ENCODE peak calls at places on chromosomes 12 and 14, in nine cellular contexts. X is endothelial cell, R is tibial artery, D is pancreas, W is fibroblast of pulmonary artery, U is astrocyte of the spinal cord, I is choroid plexus epithelial cell, P is lung, Z is lower lobe of right lung. Y is an unnamed sample.
A peak's percentile ranks its signal among the peaks of the same experiment; 100 is the strongest.

GRCh38 chr14:81219210-81219820 is 1.4 kb downstream of the GTF2A1 start:
- DNase-seq in X (peak; percentile 83), R (peak; percentile 95), D (peak; percentile 89), W (peak; percentile 99), U (peak; percentile 98), I (peak; percentile 99), P (peak; percentile 93), Z (peak; percentile 91), Y (peak; percentile 98)

GRCh38 chr12:31366104-31366621 is 40.2 kb upstream of the SINHCAF start:
- DNase-seq in X (no peak), R (no peak), D (no peak), W (no peak), U (no peak), I (no peak), P (no peak), Z (no peak), Y (no peak)

GRCh38 chr14:75570797-75571196 is 7.6 kb upstream of the FLVCR2 start:
- DNase-seq in X (no peak), R (no peak), D (no peak), W (no peak), U (no peak), I (no peak), P (no peak), Z (no peak), Y (no peak)

GRCh38 chr14:75450381-75451276 is 22.8 kb downstream of the JDP2 start:
- DNase-seq in X (no peak), R (no peak), D (peak; percentile 95), W (no peak), U (peak; percentile 35), I (peak; percentile 31), P (peak; percentile 75), Z (peak; percentile 62), Y (peak; percentile 84)

GRCh38 chr14:50407089-50407813 is 10.6 kb upstream of the CDKL1 start:
- DNase-seq in X (no peak), R (no peak), D (no peak), W (peak; percentile 26), U (no peak), I (peak; percentile 67), P (no peak), Z (no peak), Y (no peak)

GRCh38 chr12:109612975-109613502 is 39.4 kb downstream of the MVK start:
- DNase-seq in X (no peak), R (no peak), D (no peak), W (peak; percentile 36), U (peak; percentile 5), I (peak; percentile 41), P (no peak), Z (no peak), Y (peak; percentile 34)

GRCh38 chr14:75175677-75176141 is 703 bp downstream of the TMED10 start:
- DNase-seq in X (no peak), R (no peak), D (no peak), W (no peak), U (no peak), I (no peak), P (no peak), Z (no peak), Y (no peak)

GRCh38 chr14:63951429-63951828 is 98.6 kb downstream of the SYNE2 start:
- DNase-seq in X (no peak), R (no peak), D (no peak), W (no peak), U (no peak), I (no peak), P (no peak), Z (no peak), Y (no peak)

GRCh38 chr12:6059860-6060565 is 64.5 kb downstream of the VWF start:
- DNase-seq in X (no peak), R (no peak), D (no peak), W (no peak), U (no peak), I (no peak), P (no peak), Z (no peak), Y (no peak)

GRCh38 chr12:61993734-61994345 is 266.4 kb upstream of the USP15 start:
- DNase-seq in X (peak; percentile 15), R (no peak), D (no peak), W (peak; percentile 10), U (peak; percentile 13), I (peak; percentile 52), P (no peak), Z (no peak), Y (peak; percentile 67)

GRCh38 chr14:97153527-97153926 is 356.3 kb downstream of the VRK1 start:
- DNase-seq in X (no peak), R (no peak), D (no peak), W (no peak), U (no peak), I (no peak), P (no peak), Z (no peak), Y (no peak)

GRCh38 chr14:37708481-37708880 is 113.1 kb downstream of the TTC6 start:
- DNase-seq in X (no peak), R (no peak), D (no peak), W (no peak), U (peak; percentile 23), I (peak; percentile 59), P (no peak), Z (no peak), Y (no peak)

GRCh38 chr14:23123419-23123818 is 4.4 kb upstream of the CEBPE start:
- DNase-seq in X (no peak), R (no peak), D (peak; percentile 91), W (no peak), U (no peak), I (no peak), P (peak; percentile 75), Z (peak; percentile 75), Y (peak; percentile 84)

GRCh38 chr12:49501895-49502294 is 36.9 kb upstream of the KCNH3 start:
- DNase-seq in X (no peak), R (no peak), D (no peak), W (no peak), U (no peak), I (no peak), P (no peak), Z (no peak), Y (no peak)

GRCh38 chr14:103081951-103082350 is 2.1 kb upstream of the LBHD2 start:
- DNase-seq in X (no peak), R (no peak), D (no peak), W (no peak), U (no peak), I (no peak), P (no peak), Z (no peak), Y (no peak)

GRCh38 chr14:71931492-71932228 is 569 bp upstream of the RGS6 start:
- DNase-seq in X (peak; percentile 28), R (peak; percentile 29), D (no peak), W (no peak), U (no peak), I (peak; percentile 1), P (no peak), Z (peak; percentile 50), Y (peak; percentile 3)

GRCh38 chr14:76880432-76880831 is 54.2 kb downstream of the LRRC74A start:
- DNase-seq in X (no peak), R (no peak), D (no peak), W (no peak), U (no peak), I (peak; percentile 21), P (no peak), Z (no peak), Y (no peak)

DNA sequence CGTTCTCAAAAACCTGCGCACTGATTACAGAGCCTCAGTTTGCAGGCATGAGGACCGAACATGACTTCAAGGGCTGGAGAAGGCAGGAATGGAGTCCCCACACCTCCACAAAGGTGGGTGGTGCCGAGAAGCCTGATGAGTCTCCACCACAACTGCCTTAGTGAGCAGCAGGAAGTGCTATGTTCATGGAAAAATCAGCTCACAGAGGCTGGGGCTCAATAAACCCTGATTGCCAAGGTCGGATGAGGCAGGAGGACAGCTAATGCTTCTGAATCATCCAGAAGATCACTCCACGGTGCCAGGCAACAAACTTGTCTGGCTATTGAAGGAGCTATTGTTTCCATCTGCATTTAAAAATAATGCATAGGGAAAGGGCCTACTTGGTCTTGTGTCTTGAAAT is 31.1 kb downstream of the APPL2 start:
- DNase-seq in X (no peak), R (no peak), D (no peak), W (peak; percentile 68), U (peak; percentile 83), I (peak; percentile 54), P (no peak), Z (no peak), Y (no peak)
- TF ChIP-seq CTCF in X (no peak), R (no peak), D (no peak), W (no peak), U (no peak), I (no peak), P (no peak), Z (no peak), Y (no peak)

GRCh38 chr12:81329088-81329487 is 251.2 kb downstream of the ACSS3 start:
- DNase-seq in X (peak; percentile 30), R (no peak), D (no peak), W (peak; percentile 6), U (no peak), I (peak; percentile 35), P (no peak), Z (no peak), Y (peak; percentile 47)
- TF ChIP-seq CTCF in X (peak; percentile 72), R (no peak), D (no peak), W (peak; percentile 36), U (peak; percentile 45), I (peak; percentile 61), P (no peak), Z (peak; percentile 11), Y (peak; percentile 21)

DNA sequence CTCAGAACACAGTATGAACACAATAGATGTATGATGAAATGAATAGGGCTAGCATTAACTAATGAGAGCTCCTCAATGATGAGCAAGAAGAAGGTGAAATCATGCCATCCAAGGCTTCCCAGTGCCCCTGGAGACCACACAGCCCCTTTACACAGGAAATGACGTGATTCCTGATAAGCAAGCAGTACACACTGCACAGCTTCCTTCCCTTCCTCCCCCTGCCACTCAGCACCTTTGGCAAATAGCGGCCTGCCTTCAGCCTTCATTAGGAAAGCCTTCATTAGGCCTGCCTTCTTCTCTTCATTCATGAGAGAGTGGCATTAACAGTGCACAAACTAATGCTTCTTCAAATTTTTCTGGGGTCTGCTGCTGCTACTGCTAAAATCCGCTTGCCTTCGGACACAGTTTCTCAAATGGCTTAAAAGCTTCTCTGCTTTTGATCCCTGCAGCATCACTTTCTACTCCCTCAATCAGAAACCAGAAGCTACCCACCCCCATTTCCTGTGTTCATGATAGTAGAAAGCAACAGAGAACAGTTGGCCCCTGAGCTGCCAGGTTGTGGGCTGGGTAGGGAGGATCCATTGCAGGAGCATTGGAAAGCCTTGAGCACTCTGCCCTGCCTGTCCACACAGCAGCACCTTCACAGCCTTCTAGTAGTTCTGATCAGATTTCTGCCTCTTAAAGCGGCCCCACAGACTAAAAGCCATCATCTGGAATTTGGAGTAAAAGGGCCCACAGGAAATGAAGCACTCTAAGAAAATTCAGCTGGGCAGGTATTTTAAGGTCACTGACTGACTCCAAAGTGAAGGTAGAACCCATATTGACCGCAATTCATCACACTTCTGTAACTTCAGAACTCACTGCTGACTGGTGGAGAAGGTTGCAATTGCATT is 103.8 kb upstream of the ETV6 start:
- DNase-seq in X (no peak), R (no peak), D (no peak), W (peak; percentile 44), U (no peak), I (no peak), P (no peak), Z (no peak), Y (no peak)
- TF ChIP-seq CTCF in X (no peak), R (no peak), D (no peak), W (no peak), U (no peak), I (peak; percentile 4), P (no peak), Z (no peak), Y (no peak)

DNA sequence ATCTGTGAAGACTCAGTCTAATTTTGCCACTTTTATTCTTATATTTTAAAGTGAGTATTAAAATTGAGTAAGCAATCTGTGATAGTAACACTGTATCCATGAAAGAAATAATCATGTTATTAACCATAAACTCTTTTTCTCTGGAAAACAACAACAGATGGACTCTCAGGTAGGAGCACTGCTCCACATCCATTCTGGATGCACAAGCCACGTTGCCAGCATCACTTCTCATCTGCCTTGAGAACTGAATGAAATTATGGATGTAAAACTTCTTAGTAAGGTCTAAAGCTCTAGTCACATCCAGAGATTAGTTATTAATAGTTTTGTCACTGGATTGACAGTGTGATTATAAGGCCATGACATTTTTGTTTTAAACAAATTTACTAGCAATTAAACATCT is 489.1 kb upstream of the SYT1 start:
- DNase-seq in X (no peak), R (no peak), D (no peak), W (no peak), U (no peak), I (no peak), P (no peak), Z (no peak), Y (no peak)
- TF ChIP-seq CTCF in X (no peak), R (no peak), D (no peak), W (no peak), U (no peak), I (no peak), P (no peak), Z (no peak), Y (no peak)

Y was measured in MCF 10A.